ENCODE peak calls at places on chromosomes 16 and 17, in six cellular contexts. H is GM10248; M is HCT116; P is B cell; N is AG09309; T is CD4-positive, alpha-beta T cell. C is an unnamed sample.

GRCh38 chr17:59003860-59004259 is 102.8 kb downstream of the TRIM37 start:
- DNase-seq in H (no peak), M (no peak), P (no peak), N (no peak), T (no peak), C (no peak)

GRCh38 chr16:85899444-85899843 is 482 bp downstream of the IRF8 start:
- DNase-seq in H (no peak), M (no peak), P (no peak), N (no peak), T (no peak), C (no peak)

GRCh38 chr16:85460983-85461813 is 151.9 kb upstream of the GSE1 start:
- DNase-seq in H (no peak), M (no peak), P (no peak), N (no peak), T (no peak), C (no peak)

GRCh38 chr17:7217113-7217987 is 2.3 kb downstream of the DLG4 start:
- DNase-seq in H (no peak), M (no peak), P (no peak), N (no peak), T (no peak), C (no peak)

GRCh38 chr16:81623365-81624102 is 155.6 kb upstream of the PLCG2 start:
- DNase-seq in H (peak; percentile 66), M (peak; percentile 53), P (peak; percentile 49), N (no peak), T (peak; percentile 48), C (peak; percentile 37)

GRCh38 chr17:49547566-49547965 is 28.1 kb upstream of the NXPH3 start:
- DNase-seq in H (peak; percentile 13), M (no peak), P (peak; percentile 5), N (no peak), T (no peak), C (no peak)

GRCh38 chr17:181213-182163 is at the start of gene DOC2B:
- DNase-seq in H (no peak), M (peak; percentile 40), P (peak; percentile 71), N (no peak), T (no peak), C (no peak)

GRCh38 chr16:68281368-68282063 is 17.2 kb downstream of the SLC7A6 start:
- DNase-seq in H (no peak), M (no peak), P (no peak), N (no peak), T (no peak), C (no peak)

GRCh38 chr16:85227924-85228462 is 115.7 kb upstream of the CIBAR2 start:
- DNase-seq in H (peak; percentile 61), M (no peak), P (no peak), N (no peak), T (no peak), C (no peak)

GRCh38 chr16:11306381-11306780 is 25.3 kb upstream of the PRM1 start:
- DNase-seq in H (no peak), M (no peak), P (no peak), N (no peak), T (no peak), C (no peak)

GRCh38 chr17:63458478-63458877 is 12.4 kb upstream of the CYB561 start:
- DNase-seq in H (no peak), M (no peak), P (no peak), N (no peak), T (no peak), C (no peak)

GRCh38 chr17:38559025-38559879 is 46.5 kb downstream of the SRCIN1 start:
- DNase-seq in H (peak; percentile 94), M (peak; percentile 80), P (peak; percentile 95), N (no peak), T (peak; percentile 78), C (peak; percentile 80)

GRCh38 chr17:16947470-16947869 is 24.4 kb downstream of the TNFRSF13B start:
- DNase-seq in H (no peak), M (no peak), P (no peak), N (no peak), T (no peak), C (no peak)

GRCh38 chr16:914453-914852 is 56.3 kb downstream of the LMF1 start:
- DNase-seq in H (no peak), M (peak; percentile 12), P (no peak), N (no peak), T (no peak), C (no peak)

GRCh38 chr17:80395402-80396151 is 19.4 kb upstream of the ENDOV start:
- DNase-seq in H (no peak), M (no peak), P (no peak), N (no peak), T (no peak), C (no peak)

GRCh38 chr17:62309381-62309780 is 71.0 kb upstream of the EFCAB3 start:
- DNase-seq in H (no peak), M (no peak), P (no peak), N (no peak), T (no peak), C (no peak)

GRCh38 chr16:75108792-75109731 is 7.5 kb downstream of the LDHD start:
- DNase-seq in H (peak; percentile 28), M (peak; percentile 78), P (peak; percentile 40), N (peak; percentile 67), T (peak; percentile 74), C (no peak)

GRCh38 chr17:27495460-27495859 is 39.2 kb downstream of the KSR1 start:
- DNase-seq in H (peak; percentile 45), M (no peak), P (no peak), N (no peak), T (no peak), C (no peak)

GRCh38 chr17:42275527-42276358 is 448 bp downstream of the STAT5B start:
- DNase-seq in H (no peak), M (no peak), P (no peak), N (no peak), T (no peak), C (no peak)

GRCh38 chr16:4110680-4111079 is 5.6 kb downstream of the ADCY9 start:
- DNase-seq in H (no peak), M (no peak), P (no peak), N (no peak), T (no peak), C (no peak)

GRCh38 chr17:50514936-50515702 is 6.9 kb downstream of the MYCBPAP start:
- DNase-seq in H (no peak), M (no peak), P (no peak), N (no peak), T (no peak), C (no peak)

DNA sequence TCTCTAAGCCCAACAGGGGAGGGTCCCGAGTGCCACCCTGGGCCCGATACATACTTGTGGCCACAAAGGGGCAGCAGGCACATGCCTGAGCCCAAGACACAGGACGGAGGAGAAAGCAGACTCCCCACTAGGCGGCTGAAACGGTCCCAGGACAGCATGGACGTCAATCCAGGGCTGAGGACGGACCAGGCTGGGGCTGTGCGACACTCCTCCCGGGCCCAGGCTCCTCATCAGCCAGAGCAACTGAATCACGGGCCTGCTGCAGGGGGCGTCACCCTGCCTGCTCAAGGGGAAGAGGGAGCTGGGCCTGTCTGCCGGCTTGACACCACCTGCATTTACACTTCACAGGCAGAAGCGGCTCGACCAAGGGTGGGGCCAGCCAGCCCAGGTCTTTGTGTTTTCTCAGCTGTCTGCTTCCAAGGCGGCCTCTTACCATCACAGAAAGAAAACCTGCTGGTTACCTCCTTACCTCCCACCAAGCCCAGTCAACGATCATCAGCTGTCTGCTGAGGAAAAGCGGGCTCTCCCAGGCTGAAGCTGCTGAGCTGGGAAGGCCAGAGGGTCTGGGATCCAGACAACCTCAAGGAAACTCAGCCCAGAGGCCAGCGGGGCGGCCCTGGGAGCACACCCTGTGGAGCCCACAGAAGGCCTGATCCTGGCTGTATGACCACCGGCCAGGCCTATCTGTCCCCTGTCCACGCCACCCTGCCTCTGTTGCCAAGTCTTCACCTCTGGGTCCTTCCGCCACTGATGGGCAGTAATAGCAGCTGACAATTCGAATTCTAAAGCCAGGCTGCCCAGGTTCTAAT is 26.4 kb downstream of the KIFC3 start:
- DNase-seq in H (no peak), M (no peak), P (no peak), N (no peak), T (no peak), C (no peak)
- TF ChIP-seq CTCF in H (peak; percentile 17), M (peak; percentile 24), P (no peak), N (no peak), T (no peak), C (no peak)

GRCh38 chr17:1769826-1770477 is 8.1 kb downstream of the SERPINF1 start:
- DNase-seq in H (no peak), M (no peak), P (peak; percentile 51), N (no peak), T (no peak), C (no peak)
- TF ChIP-seq CTCF in H (no peak), M (no peak), P (no peak), N (no peak), T (no peak), C (no peak)

DNA sequence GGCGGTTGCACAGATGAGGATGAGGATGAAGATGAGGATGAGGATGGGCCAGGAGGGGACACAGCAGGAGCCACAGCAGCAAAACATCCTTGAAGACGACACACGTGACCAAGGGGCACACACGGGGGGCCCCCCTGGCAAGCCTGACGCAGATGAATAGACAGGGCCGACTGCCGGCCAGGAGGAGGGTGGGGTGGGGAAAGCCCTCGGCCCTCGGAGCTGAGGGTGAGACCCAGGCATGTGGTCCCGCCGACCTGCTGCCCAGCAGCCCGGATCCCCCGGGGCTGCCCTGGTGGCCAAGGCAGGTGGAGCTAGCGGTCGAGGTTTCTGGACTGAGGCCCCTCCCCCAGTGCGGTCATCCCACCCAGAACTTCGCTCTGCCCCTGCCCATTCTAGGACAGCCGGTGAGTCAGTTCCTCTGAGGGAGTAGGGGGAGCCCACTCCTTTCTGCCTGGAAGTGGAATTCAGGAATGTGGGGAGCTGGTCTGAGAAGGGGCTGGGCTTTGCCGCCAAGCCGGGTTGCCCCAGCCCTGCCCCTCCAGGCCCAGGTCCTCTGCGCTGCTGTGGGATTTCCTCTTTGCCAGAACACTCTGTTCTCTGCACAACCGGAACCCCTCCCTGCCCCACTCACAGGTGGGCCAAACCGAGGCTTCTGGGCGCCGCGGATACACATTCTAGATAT is 9.9 kb downstream of the CYGB start:
- DNase-seq in H (peak; percentile 54), M (no peak), P (peak; percentile 83), N (no peak), T (peak; percentile 33), C (peak; percentile 44)
- TF ChIP-seq CTCF in H (no peak), M (no peak), P (no peak), N (peak; percentile 17), T (no peak), C (no peak)

DNA sequence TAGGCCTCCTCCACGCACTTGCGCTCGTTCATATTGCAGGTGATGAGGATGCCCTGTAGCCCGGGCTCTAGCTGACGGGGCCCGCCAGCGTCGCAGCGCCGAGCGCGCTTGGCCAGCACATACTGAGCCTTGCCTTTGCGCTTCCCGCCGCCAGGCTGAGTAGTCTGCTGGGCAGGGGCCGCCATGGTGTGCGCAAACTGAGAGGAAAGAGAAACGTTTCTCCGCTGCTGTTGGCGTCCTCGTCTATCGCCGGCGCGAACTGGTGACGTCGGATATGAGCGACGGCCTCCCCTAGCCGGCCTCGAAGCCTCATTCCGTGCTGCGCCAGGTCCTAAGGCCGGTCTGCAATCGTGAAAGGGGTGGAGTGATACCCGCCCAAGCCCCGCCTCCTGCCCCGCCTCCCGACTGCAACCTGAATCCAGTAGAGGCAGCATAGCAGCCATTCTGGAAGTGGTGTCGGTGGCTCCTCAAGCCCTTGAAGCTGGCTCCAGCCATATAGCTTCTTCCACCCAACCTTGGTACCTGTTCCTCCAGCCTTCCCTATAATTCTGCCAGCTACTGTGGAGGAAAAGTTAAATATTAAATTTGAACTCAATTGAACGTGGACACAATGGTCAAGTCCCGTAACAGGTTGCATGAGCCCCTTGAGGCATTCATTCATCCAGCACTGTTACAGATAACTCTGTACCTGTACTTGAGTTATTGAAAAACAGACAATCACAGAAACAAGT is at the start of gene THUMPD1:
- DNase-seq in H (peak; percentile 98), M (peak; percentile 92), P (peak; percentile 88), N (peak; percentile 74), T (peak; percentile 98), C (peak; percentile 96)
- TF ChIP-seq CTCF in H (no peak), M (no peak), P (no peak), N (peak; percentile 30), T (no peak), C (no peak)